ENCODE peak calls at places on chromosomes 12 and 14, in five cellular contexts. G is breast epithelium, I is fibroblast of the aortic adventitia, V is OCI-LY7, Z is endodermal cell. M is an unnamed sample.

GRCh38 chr14:63644741-63645140 is 3.1 kb upstream of the WDR89 start:
- DNase-seq in I (no peak), V (no peak), Z (no peak), G (no peak), M (no peak)

GRCh38 chr12:115227137-115227615 is 543.2 kb upstream of the TBX3 start:
- DNase-seq in I (peak; percentile 88), G (no peak), Z (peak; percentile 78), V (no peak), M (peak; percentile 73)

GRCh38 chr12:120474092-120474960 is 4.8 kb upstream of the SRSF9 start:
- DNase-seq in G (peak; percentile 84), V (no peak), I (peak; percentile 46), Z (peak; percentile 74), M (peak; percentile 69)

GRCh38 chr12:32595251-32595650 is 83.8 kb upstream of the DNM1L start:
- DNase-seq in V (no peak), I (peak; percentile 41), Z (no peak), G (no peak), M (peak; percentile 77)

GRCh38 chr14:56552615-56553014 is 27.0 kb upstream of the TMEM260 start:
- DNase-seq in G (no peak), Z (peak; percentile 82), I (no peak), V (no peak), M (no peak)

GRCh38 chr12:5688226-5688625 is 256.3 kb downstream of the NTF3 start:
- DNase-seq in Z (no peak), I (no peak), G (no peak), V (no peak), M (no peak)

GRCh38 chr12:108689314-108690190 is 41.8 kb downstream of the CORO1C start:
- DNase-seq in I (peak; percentile 59), G (no peak), Z (no peak), V (peak; percentile 45), M (peak; percentile 70)

GRCh38 chr12:78963439-78964222 is 99.1 kb downstream of the SYT1 start:
- DNase-seq in G (no peak), V (no peak), I (peak; percentile 43), Z (no peak), M (peak; percentile 36)

GRCh38 chr12:102957339-102958050 is at the start of gene ASCL1:
- DNase-seq in Z (peak; percentile 83), V (no peak), I (peak; percentile 28), G (no peak), M (no peak)

GRCh38 chr14:90281766-90282165 is 25.4 kb downstream of the PSMC1 start:
- DNase-seq in G (no peak), I (peak; percentile 6), Z (no peak), V (no peak), M (no peak)

GRCh38 chr12:46303039-46303666 is 34.3 kb upstream of the SLC38A1 start:
- DNase-seq in I (peak; percentile 55), V (peak; percentile 60), Z (peak; percentile 60), G (no peak), M (peak; percentile 25)

GRCh38 chr12:71938728-71939385 is at the start of gene TPH2:
- DNase-seq in G (no peak), I (peak; percentile 46), V (peak; percentile 77), Z (peak; percentile 99), M (peak; percentile 65)
- TF ChIP-seq CTCF in G (no peak), I (peak; percentile 64), V (peak; percentile 85), Z (peak; percentile 88), M (peak; percentile 75)

GRCh38 chr12:57896139-57896436 is 45.3 kb upstream of the ATP23 start:
- DNase-seq in V (peak; percentile 47), G (no peak), Z (no peak), I (peak; percentile 55), M (peak; percentile 36)

GRCh38 chr12:57894577-57895292 is 46.6 kb upstream of the ATP23 start:
- DNase-seq in Z (peak; percentile 56), V (peak; percentile 80), I (no peak), G (no peak), M (peak; percentile 27)

GRCh38 chr12:57896437-57897201 is 44.7 kb upstream of the ATP23 start:
- DNase-seq in G (peak; percentile 62), Z (peak; percentile 92), V (no peak), I (peak; percentile 84), M (peak; percentile 75)

GRCh38 chr12:57893460-57894353 is 47.2 kb upstream of the CTDSP2 start:
- DNase-seq in I (peak; percentile 97), G (peak; percentile 93), V (no peak), Z (peak; percentile 85), M (peak; percentile 95)

DNA sequence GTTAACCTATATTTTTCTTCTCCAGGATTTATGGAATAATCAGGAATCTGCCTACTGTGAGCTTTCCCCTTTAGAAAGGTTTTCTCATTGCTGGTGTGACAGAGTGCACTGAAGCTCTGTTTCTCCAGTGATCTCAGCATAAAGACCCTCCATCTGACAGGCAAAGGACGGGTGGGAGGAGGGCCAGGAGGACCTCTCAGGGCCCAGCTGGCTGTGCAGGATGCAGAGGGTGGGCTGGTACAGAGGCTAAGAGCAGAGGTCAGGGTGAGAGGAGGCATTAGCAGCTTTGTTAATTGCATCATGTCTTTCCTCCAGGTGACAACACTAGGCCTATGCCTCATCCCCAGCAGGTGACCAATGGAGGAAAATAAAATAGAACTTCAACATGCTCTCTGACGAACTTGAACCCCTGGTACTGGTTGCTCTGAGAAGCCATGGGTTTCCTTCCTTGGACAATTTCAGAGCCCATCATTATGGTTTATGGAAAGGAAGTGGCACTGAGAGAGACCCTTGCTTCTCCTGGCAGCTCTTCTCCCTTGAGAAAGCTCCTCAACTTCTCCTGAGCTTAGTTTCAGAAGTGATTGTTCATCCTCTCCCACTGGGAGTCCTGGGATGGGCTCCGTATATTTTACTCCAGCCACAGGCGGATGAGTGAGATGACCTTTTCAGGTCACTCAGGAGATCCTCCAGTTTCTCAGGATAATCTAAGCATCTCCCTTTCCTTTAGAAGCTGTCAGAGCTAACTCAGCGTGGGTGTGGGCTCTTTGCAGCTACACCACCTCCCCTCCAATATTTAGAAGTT is 45.8 kb upstream of the ATP23 start:
- DNase-seq in V (peak; percentile 49), G (no peak), I (no peak), Z (peak; percentile 55), M (peak; percentile 44)
- H3K4me3 ChIP-seq in V (peak overlapping the region; percentile 59), G (peak overlapping the region; percentile 69), I (no peak overlapping the region), Z (no peak overlapping the region), M (no peak overlapping the region)

GRCh38 chr14:32477406-32477805 is 148.3 kb downstream of the AKAP6 start:
- DNase-seq in Z (no peak), I (no peak), G (no peak), V (no peak), M (no peak)
- TF ChIP-seq CTCF in Z (no peak), I (no peak), G (no peak), V (no peak), M (no peak)

DNA sequence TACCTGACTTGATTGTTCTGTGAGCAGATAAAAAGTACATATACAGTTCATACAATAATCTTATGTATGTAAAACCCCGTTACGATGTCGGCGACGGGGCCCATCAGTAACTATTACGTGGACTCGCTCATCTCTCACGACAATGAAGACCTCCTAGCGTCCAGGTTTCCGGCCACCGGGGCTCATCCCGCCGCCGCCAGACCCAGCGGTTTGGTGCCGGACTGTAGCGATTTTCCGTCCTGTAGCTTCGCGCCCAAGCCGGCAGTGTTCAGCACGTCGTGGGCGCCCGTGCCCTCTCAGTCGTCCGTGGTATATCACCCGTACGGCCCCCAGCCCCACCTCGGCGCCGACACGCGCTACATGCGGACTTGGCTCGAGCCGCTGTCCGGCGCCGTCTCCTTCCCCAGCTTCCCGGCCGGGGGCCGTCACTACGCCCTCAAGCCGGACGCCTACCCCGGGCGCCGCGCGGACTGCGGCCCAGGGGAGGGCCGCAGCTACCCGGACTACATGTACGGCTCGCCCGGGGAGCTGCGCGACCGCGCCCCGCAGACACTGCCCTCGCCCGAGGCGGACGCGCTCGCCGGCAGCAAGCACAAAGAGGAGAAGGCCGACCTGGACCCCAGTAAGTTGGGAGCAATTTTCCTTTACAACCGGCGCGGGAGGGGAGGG is at the start of gene HOXC9:
- DNase-seq in Z (peak; percentile 85), I (no peak), V (no peak), G (no peak), M (peak; percentile 49)
- H3K4me3 ChIP-seq in Z (no peak within 1 kb of the TSS), I (peak within 1 kb of the TSS; percentile 62), V (no peak within 1 kb of the TSS), G (peak within 1 kb of the TSS; percentile 82), M (peak within 1 kb of the TSS; percentile 55)

GRCh38 chr12:51913071-51914033 is 6.0 kb downstream of the ACVRL1 start:
- DNase-seq in I (no peak), Z (peak; percentile 86), V (no peak), G (no peak), M (no peak)
- TF ChIP-seq CTCF in I (no peak), Z (peak; percentile 71), V (peak; percentile 55), G (no peak), M (peak; percentile 4)

DNA sequence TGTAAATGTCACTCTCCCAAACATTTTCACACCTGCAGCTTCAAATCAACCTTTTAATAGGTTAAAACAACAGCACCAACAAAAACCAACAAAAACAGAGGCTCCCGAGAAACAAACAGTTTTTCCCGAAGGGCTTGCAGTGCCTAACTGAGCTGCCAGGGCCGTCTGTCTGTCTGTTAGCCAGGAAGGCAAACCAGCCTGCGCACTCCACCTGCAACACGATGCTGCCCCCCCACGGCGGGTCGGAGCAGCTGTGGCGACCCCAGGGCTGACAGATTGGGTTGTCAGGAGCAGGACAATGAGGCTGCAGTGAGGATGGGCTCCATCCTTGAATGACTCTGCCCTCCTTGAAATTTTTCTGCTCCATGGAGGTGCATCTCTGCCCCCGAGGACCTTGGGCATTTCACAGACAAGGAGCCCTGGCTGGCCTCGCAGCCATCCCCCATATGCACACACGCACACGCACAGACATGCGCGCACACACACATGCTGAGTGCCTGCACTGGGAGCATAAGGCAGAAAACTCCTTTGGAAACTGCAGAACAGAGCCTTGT is 2.6 kb downstream of the RTL1 start:
- DNase-seq in V (peak; percentile 9), G (no peak), I (no peak), Z (peak; percentile 91), M (no peak)
- H3K4me3 ChIP-seq in V (no peak overlapping the region), G (no peak overlapping the region), I (no peak overlapping the region), Z (peak overlapping the region; percentile 61), M (no peak overlapping the region)

M was measured in astrocyte of the spinal cord.